ENCODE peak calls at places on chromosomes 5 and 9, in six cellular contexts. G, A, Y, E, P and B are unnamed samples.

GRCh38 chr5:95379133-95379532 is 12.0 kb upstream of the FAM81B start:
- DNase-seq in G (no peak), A (no peak), Y (no peak), E (no peak), P (no peak), B (no peak)

GRCh38 chr5:9468070-9468388 is 77.8 kb downstream of the SEMA5A start:
- DNase-seq in G (peak), A (no peak), Y (no peak), E (no peak), P (peak), B (no peak)

GRCh38 chr9:37542488-37542887 is 33.7 kb downstream of the FBXO10 start:
- DNase-seq in G (no peak), A (no peak), Y (no peak), E (no peak), P (no peak), B (no peak)

GRCh38 chr9:33737811-33738606 is 57.4 kb upstream of the PRSS3 start:
- DNase-seq in G (peak), A (peak), Y (no peak), E (peak), P (peak), B (peak)

GRCh38 chr5:17180330-17180843 is 37.0 kb upstream of the BASP1 start:
- DNase-seq in G (no peak), A (no peak), Y (no peak), E (no peak), P (no peak), B (no peak)

GRCh38 chr5:2250365-2250950 is 367.7 kb upstream of the IRX4 start:
- DNase-seq in G (no peak), A (no peak), Y (no peak), E (no peak), P (no peak), B (no peak)

GRCh38 chr5:96548941-96549340 is 113.2 kb upstream of the CAST start:
- DNase-seq in G (peak), A (no peak), Y (no peak), E (no peak), P (peak), B (no peak)

GRCh38 chr5:43422143-43422542 is 10.0 kb upstream of the CCL28 start:
- DNase-seq in G (peak), A (no peak), Y (no peak), E (no peak), P (peak), B (no peak)

GRCh38 chr9:97958812-97959511 is 21.0 kb upstream of the HEMGN start:
- DNase-seq in G (peak), A (no peak), Y (no peak), E (no peak), P (no peak), B (no peak)

GRCh38 chr9:967851-968641 is 8.4 kb upstream of the DMRT3 start:
- DNase-seq in G (peak), A (no peak), Y (no peak), E (no peak), P (peak), B (no peak)

GRCh38 chr5:165101709-165102108 is 1596.3 kb downstream of the MAT2B start:
- DNase-seq in G (no peak), A (no peak), Y (no peak), E (no peak), P (no peak), B (no peak)

GRCh38 chr9:109206670-109207069 is 39.6 kb upstream of the FRRS1L start:
- DNase-seq in G (no peak), A (no peak), Y (no peak), E (no peak), P (peak), B (no peak)

GRCh38 chr5:160159991-160160826 is 41.0 kb upstream of the PWWP2A start:
- DNase-seq in G (no peak), A (no peak), Y (no peak), E (no peak), P (peak), B (no peak)

GRCh38 chr9:107131108-107131799 is 151.8 kb upstream of the RAD23B start:
- DNase-seq in G (no peak), A (peak), Y (no peak), E (no peak), P (peak), B (no peak)

GRCh38 chr9:105216440-105217178 is 27.8 kb upstream of the SLC44A1 start:
- DNase-seq in G (peak), A (no peak), Y (no peak), E (peak), P (peak), B (peak)